ENCODE peak calls at places on chromosomes 4 and X, in seven cellular contexts. S, V, M, Y, L, J and W are unnamed samples.

GRCh38 chr4:130600706-130601105 is 1504.8 kb downstream of the C4orf33 start:
- DNase-seq in S (no peak), V (no peak), M (no peak), Y (no peak), L (no peak), J (no peak), W (no peak)

GRCh38 chrX:132692066-132692465 is 203.2 kb upstream of the MBNL3 start:
- DNase-seq in S (no peak), V (no peak), M (no peak), Y (no peak), L (no peak), J (no peak), W (no peak)

GRCh38 chrX:57607295-57608187 is 15.7 kb downstream of the ZXDB start:
- DNase-seq in S (no peak), V (no peak), M (no peak), Y (no peak), L (no peak), J (no peak), W (no peak)

GRCh38 chr4:155271557-155271956 is 63.1 kb downstream of the NPY2R start:
- DNase-seq in S (no peak), V (no peak), M (no peak), Y (peak; percentile 0), L (no peak), J (peak; percentile 2), W (no peak)

GRCh38 chr4:118154643-118155042 is 120.4 kb downstream of the NDST3 start:
- DNase-seq in S (no peak), V (no peak), M (no peak), Y (no peak), L (no peak), J (no peak), W (no peak)

GRCh38 chr4:39085891-39086290 is 23.9 kb downstream of the KLHL5 start:
- DNase-seq in S (no peak), V (no peak), M (no peak), Y (peak; percentile 56), L (no peak), J (no peak), W (no peak)

GRCh38 chr4:149605601-149606378 is 209.9 kb downstream of the IQCM start:
- DNase-seq in S (no peak), V (no peak), M (no peak), Y (no peak), L (no peak), J (peak; percentile 60), W (no peak)

GRCh38 chr4:133130171-133130570 is 18.9 kb upstream of the PCDH10 start:
- DNase-seq in S (no peak), V (no peak), M (no peak), Y (no peak), L (no peak), J (no peak), W (no peak)

GRCh38 chrX:97398030-97398551 is 514.4 kb downstream of the RPA4 start:
- DNase-seq in S (no peak), V (no peak), M (no peak), Y (no peak), L (no peak), J (no peak), W (no peak)

GRCh38 chrX:70479970-70480659 is 35.5 kb downstream of the DLG3 start:
- DNase-seq in S (no peak), V (no peak), M (no peak), Y (no peak), L (no peak), J (no peak), W (no peak)

GRCh38 chr4:109574443-109574850 is 14.4 kb downstream of the MCUB start:
- DNase-seq in S (no peak), V (no peak), M (no peak), Y (peak; percentile 49), L (peak; percentile 20), J (peak; percentile 28), W (no peak)